ENCODE peak calls at places on chromosomes 5 and 9, in seven cellular contexts. Y is psoas muscle, F is foreskin fibroblast, D is fibroblast of the aortic adventitia, E is fibroblast of villous mesenchyme, X is GM12865, Q is cardiac muscle cell. C is an unnamed sample.

GRCh38 chr5:132369471-132370240 is at the start of gene SLC22A5:
- DNase-seq in E (peak; percentile 54), D (peak; percentile 30), F (peak; percentile 71), Q (peak; percentile 57), X (peak; percentile 74), Y (peak; percentile 75), C (peak; percentile 45)

GRCh38 chr5:177270653-177271052 is 32.9 kb downstream of the RAB24 start:
- DNase-seq in F (peak; percentile 15), Q (no peak), X (no peak), E (no peak), D (no peak), Y (no peak), C (no peak)

GRCh38 chr5:14309864-14310531 is 166.9 kb downstream of the TRIO start:
- DNase-seq in Q (no peak), X (no peak), D (no peak), F (no peak), E (no peak), Y (no peak), C (no peak)

GRCh38 chr5:148875205-148875875 is 48.9 kb downstream of the ADRB2 start:
- DNase-seq in Q (no peak), D (peak; percentile 68), E (no peak), Y (no peak), X (no peak), F (peak; percentile 58), C (peak; percentile 10)

GRCh38 chr9:88821749-88822106 is 169.5 kb upstream of the S1PR3 start:
- DNase-seq in D (no peak), F (no peak), Y (no peak), Q (no peak), X (no peak), E (no peak), C (no peak)

GRCh38 chr9:113793558-113793957 is 82.6 kb upstream of the ZNF618 start:
- DNase-seq in D (no peak), Q (no peak), F (no peak), E (no peak), X (no peak), Y (no peak), C (no peak)

GRCh38 chr5:1068204-1068894 is 43.5 kb downstream of the SLC12A7 start:
- DNase-seq in F (no peak), Q (no peak), D (no peak), Y (peak; percentile 37), X (no peak), E (no peak), C (no peak)

GRCh38 chr9:113221800-113222481 is 597 bp downstream of the SLC31A1 start:
- DNase-seq in F (no peak), D (peak; percentile 10), X (peak; percentile 13), Y (no peak), Q (no peak), E (no peak), C (no peak)

GRCh38 chr5:56259002-56259511 is 25.9 kb upstream of the ANKRD55 start:
- DNase-seq in F (peak; percentile 92), X (peak; percentile 53), Y (no peak), Q (peak; percentile 96), D (peak; percentile 98), E (peak; percentile 93), C (peak; percentile 96)

GRCh38 chr9:104784098-104784497 is 20.2 kb downstream of the NIPSNAP3B start:
- DNase-seq in Q (no peak), E (no peak), D (no peak), X (peak; percentile 45), F (no peak), Y (no peak), C (no peak)

GRCh38 chr5:110824936-110825441 is 86.2 kb downstream of the SLC25A46 start:
- DNase-seq in X (no peak), Y (no peak), F (no peak), E (no peak), D (no peak), Q (no peak), C (no peak)

GRCh38 chr9:129775443-129775842 is 22.6 kb upstream of the PTGES start:
- DNase-seq in E (no peak), Y (no peak), Q (no peak), X (no peak), F (peak; percentile 35), D (no peak), C (no peak)

GRCh38 chr5:37816883-37817282 is 23.0 kb downstream of the GDNF start:
- DNase-seq in F (peak; percentile 53), Y (no peak), X (no peak), Q (no peak), E (no peak), D (no peak), C (no peak)

GRCh38 chr5:95238560-95239325 is 46.2 kb downstream of the MCTP1 start:
- DNase-seq in Q (peak; percentile 26), X (peak; percentile 15), E (peak; percentile 16), Y (no peak), D (peak; percentile 53), F (peak; percentile 8), C (peak; percentile 37)

GRCh38 chr5:26691486-26691885 is 346.9 kb downstream of the CDH9 start:
- DNase-seq in E (no peak), X (no peak), Q (no peak), D (no peak), F (no peak), Y (no peak), C (no peak)

GRCh38 chr5:154479944-154480750 is 2.1 kb upstream of the HAND1 start:
- DNase-seq in E (no peak), Q (no peak), Y (no peak), F (no peak), D (no peak), X (peak; percentile 28), C (no peak)

GRCh38 chr5:171162602-171163001 is 146.4 kb upstream of the TLX3 start:
- DNase-seq in D (no peak), Q (peak; percentile 52), F (peak; percentile 38), Y (no peak), X (peak; percentile 26), E (peak; percentile 17), C (peak; percentile 39)

GRCh38 chr5:10671041-10672008 is 89.7 kb downstream of the DAP start:
- DNase-seq in D (no peak), Y (no peak), E (no peak), F (peak; percentile 28), Q (peak; percentile 64), X (no peak), C (peak; percentile 32)

GRCh38 chr9:87259543-87259942 is 238.1 kb upstream of the DAPK1 start:
- DNase-seq in E (peak; percentile 20), Y (no peak), X (peak; percentile 35), D (peak; percentile 68), F (peak; percentile 60), Q (no peak), C (peak; percentile 25)

GRCh38 chr9:133768859-133769510 is 30.8 kb upstream of the SARDH start:
- DNase-seq in E (no peak), D (no peak), Y (peak; percentile 16), X (no peak), F (no peak), Q (no peak), C (no peak)

GRCh38 chr5:179765400-179765799 is 28.4 kb upstream of the LTC4S start:
- DNase-seq in F (peak; percentile 86), Q (peak; percentile 88), D (peak; percentile 93), E (peak; percentile 87), Y (peak; percentile 50), X (no peak), C (peak; percentile 90)

GRCh38 chr5:78509884-78510769 is 138.4 kb downstream of the LHFPL2 start:
- DNase-seq in D (peak; percentile 29), Y (peak; percentile 70), X (peak; percentile 70), Q (peak; percentile 44), F (peak; percentile 59), E (no peak), C (peak; percentile 61)

GRCh38 chr9:105126233-105126632 is 118.2 kb upstream of the SLC44A1 start:
- DNase-seq in Y (no peak), Q (peak; percentile 21), F (peak; percentile 42), D (no peak), E (no peak), X (no peak), C (no peak)

GRCh38 chr9:95425910-95426551 is 90.7 kb downstream of the PTCH1 start:
- DNase-seq in X (peak; percentile 24), F (peak; percentile 18), Y (no peak), D (no peak), E (peak; percentile 24), Q (no peak), C (peak; percentile 16)

DNA sequence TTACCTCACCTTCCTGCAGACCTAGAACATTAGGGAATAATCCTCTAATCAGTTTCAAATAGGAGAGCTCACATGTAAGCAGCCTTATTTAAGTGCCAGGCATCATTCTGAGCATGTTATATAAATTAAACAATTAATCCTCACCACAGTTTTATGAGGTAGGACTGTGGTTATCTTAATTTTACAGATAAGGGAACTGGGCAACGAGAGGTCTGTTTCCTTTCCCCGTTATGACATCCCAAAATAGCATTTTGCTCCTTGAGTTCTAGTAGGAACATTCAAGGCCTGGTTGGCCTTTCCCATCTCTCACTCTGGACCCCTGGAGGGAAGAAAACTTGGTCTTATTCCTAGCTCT is 19.1 kb upstream of the IFNB1 start:
- DNase-seq in E (peak; percentile 55), D (peak; percentile 47), Y (no peak), F (no peak), X (no peak), Q (no peak), C (no peak)
- H3K4me3 ChIP-seq in E (no peak overlapping the region), D (no peak overlapping the region), Y (peak overlapping the region; percentile 53), F (no peak overlapping the region), X (peak overlapping the region; percentile 6), Q (no peak overlapping the region), C (no peak overlapping the region)

DNA sequence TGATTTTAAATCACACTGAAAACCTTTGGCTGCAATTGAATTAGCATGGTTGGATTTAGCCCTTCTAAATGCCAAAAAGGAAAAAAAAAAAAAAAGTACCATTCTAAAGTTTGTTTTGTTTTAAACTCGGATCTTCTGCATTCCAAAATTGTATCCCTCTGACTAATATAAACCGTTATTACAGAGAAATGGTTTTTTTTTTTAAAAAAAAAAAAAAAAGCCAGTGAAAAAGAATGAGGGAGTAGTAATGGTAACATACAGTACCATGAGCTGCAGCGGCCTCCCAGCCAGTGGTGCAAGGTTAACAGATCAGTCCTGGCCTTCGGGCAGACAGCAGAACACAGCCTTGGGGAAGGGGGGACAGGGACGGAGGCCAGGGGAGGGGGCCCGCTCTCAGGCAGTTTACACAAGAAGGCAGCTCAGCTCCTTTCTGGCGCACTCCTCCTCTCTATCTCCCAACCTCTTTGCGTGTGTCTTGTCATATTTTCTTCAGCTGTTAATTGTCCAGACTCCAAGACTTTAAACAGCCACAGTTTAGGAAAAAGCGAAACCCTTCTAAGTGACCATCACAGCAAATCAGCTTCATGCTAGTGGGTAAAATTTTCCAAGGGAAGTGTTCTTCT is 165.9 kb downstream of the BNC2 start:
- DNase-seq in X (no peak), E (no peak), Y (peak; percentile 46), Q (peak; percentile 38), F (no peak), D (peak; percentile 88), C (no peak)
- H3K4me3 ChIP-seq in X (no peak overlapping the region), E (peak overlapping the region; percentile 49), Y (peak overlapping the region; percentile 61), Q (no peak overlapping the region), F (peak overlapping the region; percentile 38), D (peak overlapping the region; percentile 60), C (peak overlapping the region; percentile 63)

GRCh38 chr5:16916262-16916878 is 19.7 kb downstream of the MYO10 start:
- DNase-seq in Q (peak; percentile 95), E (peak; percentile 82), X (no peak), F (peak; percentile 93), Y (no peak), D (peak; percentile 98), C (peak; percentile 96)
- H3K4me3 ChIP-seq in Q (no peak overlapping the region), E (no peak overlapping the region), X (no peak overlapping the region), F (no peak overlapping the region), Y (no peak overlapping the region), D (no peak overlapping the region), C (no peak overlapping the region)

DNA sequence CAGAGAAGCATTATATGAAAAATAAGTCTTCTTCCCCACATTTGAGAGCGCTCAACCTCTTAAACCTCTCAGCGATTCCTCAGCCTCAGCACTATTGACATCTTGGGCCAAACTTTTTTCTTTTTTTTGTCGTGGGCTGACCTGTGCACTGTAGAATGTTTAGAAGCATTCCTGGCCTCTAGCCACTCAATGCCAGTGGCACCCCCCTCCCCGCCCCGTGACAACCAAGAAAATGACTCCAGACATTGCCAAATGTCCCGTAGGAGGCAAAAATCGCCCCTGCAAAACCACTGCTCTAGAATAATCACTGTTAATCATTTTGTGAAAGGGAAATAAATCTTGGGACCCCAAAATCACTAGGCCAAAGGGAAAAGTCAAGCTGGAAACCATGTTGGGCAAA is 129.1 kb upstream of the BOD1 start:
- DNase-seq in D (no peak), Q (no peak), Y (no peak), E (no peak), X (no peak), F (no peak), C (no peak)
- H3K4me3 ChIP-seq in D (no peak overlapping the region), Q (no peak overlapping the region), Y (no peak overlapping the region), E (no peak overlapping the region), X (no peak overlapping the region), F (no peak overlapping the region), C (no peak overlapping the region)